ENCODE peak calls at places on chromosomes 4 and X, in six cellular contexts. One of them, this sample, is unnamed.

GRCh38 chrX:51891821-51892551 is 1.4 kb upstream of the MAGED1 start:
- DNase-seq in neuronal stem cell: no peak
- DNase-seq in mesendoderm: peak; percentile 41
- DNase-seq in mesenchymal stem cell: peak; percentile 39
- DNase-seq in H9: no peak
- DNase-seq in H1: no peak
- DNase-seq in this sample: peak; percentile 69

GRCh38 chrX:101764538-101764937 is 104.9 kb upstream of the ARMCX2 start:
- DNase-seq in mesenchymal stem cell: peak; percentile 24
- DNase-seq in neuronal stem cell: no peak
- DNase-seq in H1: no peak
- DNase-seq in H9: no peak
- DNase-seq in mesendoderm: peak; percentile 14
- DNase-seq in this sample: no peak

GRCh38 chr4:109816082-109816442 is 500 bp downstream of the GAR1 start:
- DNase-seq in H1: no peak
- DNase-seq in mesenchymal stem cell: no peak
- DNase-seq in H9: no peak
- DNase-seq in mesendoderm: no peak
- DNase-seq in neuronal stem cell: no peak
- DNase-seq in this sample: no peak

GRCh38 chr4:165199722-165200121 is 7.6 kb upstream of the KLHL2 start:
- DNase-seq in H9: no peak
- DNase-seq in mesendoderm: no peak
- DNase-seq in mesenchymal stem cell: no peak
- DNase-seq in neuronal stem cell: no peak
- DNase-seq in H1: no peak
- DNase-seq in this sample: no peak

GRCh38 chr4:185115827-185116232 is 27.2 kb upstream of the SLC25A4 start:
- DNase-seq in neuronal stem cell: no peak
- DNase-seq in mesendoderm: peak; percentile 99
- DNase-seq in mesenchymal stem cell: peak; percentile 89
- DNase-seq in H9: peak; percentile 89
- DNase-seq in H1: no peak
- DNase-seq in this sample: peak; percentile 94

GRCh38 chr4:7831330-7831729 is 108.3 kb downstream of the AFAP1 start:
- DNase-seq in H1: no peak
- DNase-seq in mesenchymal stem cell: peak; percentile 98
- DNase-seq in neuronal stem cell: no peak
- DNase-seq in H9: no peak
- DNase-seq in mesendoderm: no peak
- DNase-seq in this sample: peak; percentile 97

GRCh38 chrX:136975642-136976518 is 57.9 kb downstream of the GPR101 start:
- DNase-seq in mesenchymal stem cell: no peak
- DNase-seq in neuronal stem cell: no peak
- DNase-seq in H1: no peak
- DNase-seq in mesendoderm: no peak
- DNase-seq in H9: no peak
- DNase-seq in this sample: no peak

GRCh38 chrX:37785569-37785968 is 5.7 kb downstream of the CYBB start:
- DNase-seq in H1: no peak
- DNase-seq in neuronal stem cell: no peak
- DNase-seq in mesenchymal stem cell: no peak
- DNase-seq in H9: no peak
- DNase-seq in mesendoderm: no peak
- DNase-seq in this sample: no peak

GRCh38 chr4:146029147-146029546 is 90.5 kb upstream of the ZNF827 start:
- DNase-seq in H1: no peak
- DNase-seq in neuronal stem cell: no peak
- DNase-seq in mesendoderm: no peak
- DNase-seq in H9: no peak
- DNase-seq in mesenchymal stem cell: no peak
- DNase-seq in this sample: no peak

GRCh38 chrX:50081282-50081955 is 119.4 kb downstream of the AKAP4 start:
- DNase-seq in H1: no peak
- DNase-seq in H9: peak; percentile 34
- DNase-seq in mesenchymal stem cell: peak; percentile 12
- DNase-seq in neuronal stem cell: no peak
- DNase-seq in mesendoderm: peak; percentile 56
- DNase-seq in this sample: peak; percentile 13

GRCh38 chrX:18707442-18708049 is at the start of gene PPEF1:
- DNase-seq in H1: no peak
- DNase-seq in neuronal stem cell: no peak
- DNase-seq in H9: no peak
- DNase-seq in mesenchymal stem cell: no peak
- DNase-seq in mesendoderm: no peak
- DNase-seq in this sample: no peak

DNA sequence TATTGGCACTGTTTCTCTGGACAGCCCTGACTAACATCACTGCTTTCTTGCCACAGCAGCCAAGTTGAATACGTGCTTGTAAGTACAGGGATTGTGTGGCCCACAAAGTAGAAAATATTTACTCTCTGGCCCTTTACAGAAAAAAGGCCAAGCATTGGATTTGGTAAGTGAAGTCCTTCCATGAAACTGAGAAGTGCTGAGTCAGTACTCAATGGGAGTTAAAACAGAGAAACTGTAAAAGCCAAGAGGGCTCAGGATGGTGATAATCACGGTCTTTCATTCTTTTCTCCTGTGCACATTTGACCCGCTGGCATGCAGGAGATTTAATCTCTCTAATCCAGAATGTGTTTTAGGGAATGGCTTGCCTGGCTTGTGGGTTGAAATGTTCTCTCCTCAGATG is 46.1 kb downstream of the TBL1X start:
- DNase-seq in H9: no peak
- DNase-seq in H1: no peak
- DNase-seq in mesenchymal stem cell: no peak
- DNase-seq in mesendoderm: no peak
- DNase-seq in neuronal stem cell: no peak
- DNase-seq in this sample: no peak
- H2BK120ac ChIP-seq in H9: no peak overlapping the region
- H2BK120ac ChIP-seq in H1: no peak overlapping the region
- H2BK120ac ChIP-seq in mesenchymal stem cell: no peak overlapping the region
- H2BK120ac ChIP-seq in mesendoderm: no peak overlapping the region
- H2BK120ac ChIP-seq in neuronal stem cell: no peak overlapping the region
- H2BK120ac ChIP-seq in this sample: no peak overlapping the region

DNA sequence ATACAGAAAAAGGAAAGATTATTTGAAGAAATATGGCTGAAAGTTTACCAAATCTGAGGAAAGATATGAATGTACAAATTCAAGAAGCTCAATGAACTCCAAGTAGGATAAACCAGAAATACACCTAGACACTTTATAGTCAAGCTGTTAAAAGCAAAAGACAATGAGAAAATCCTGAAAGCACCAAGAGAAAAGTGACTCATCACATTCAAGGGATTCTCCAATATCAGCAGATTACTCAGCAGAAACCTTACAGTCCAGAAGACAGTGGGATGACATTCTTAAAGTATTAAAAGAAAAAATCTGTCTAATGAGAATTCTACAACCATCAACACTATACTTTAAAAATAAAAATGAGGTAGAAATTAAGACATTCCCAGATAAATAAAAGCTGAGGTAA is 223.8 kb upstream of the ZCCHC13 start:
- DNase-seq in H9: no peak
- DNase-seq in H1: no peak
- DNase-seq in mesenchymal stem cell: no peak
- DNase-seq in mesendoderm: no peak
- DNase-seq in neuronal stem cell: no peak
- DNase-seq in this sample: peak; percentile 11
- H3K18ac ChIP-seq in H9: no peak overlapping the region
- H3K18ac ChIP-seq in H1: no peak overlapping the region
- H3K18ac ChIP-seq in mesenchymal stem cell: no peak overlapping the region
- H3K18ac ChIP-seq in mesendoderm: no peak overlapping the region
- H3K18ac ChIP-seq in neuronal stem cell: no peak overlapping the region
- H3K18ac ChIP-seq in this sample: no peak overlapping the region

GRCh38 chr4:124279741-124280140 is 432.8 kb downstream of the ANKRD50 start:
- DNase-seq in H1: no peak
- DNase-seq in neuronal stem cell: no peak
- DNase-seq in mesendoderm: peak; percentile 69
- DNase-seq in H9: no peak
- DNase-seq in mesenchymal stem cell: no peak
- DNase-seq in this sample: no peak
- H2BK120ac ChIP-seq in H1: no peak overlapping the region
- H2BK120ac ChIP-seq in neuronal stem cell: no peak overlapping the region
- H2BK120ac ChIP-seq in mesendoderm: no peak overlapping the region
- H2BK120ac ChIP-seq in H9: no peak overlapping the region
- H2BK120ac ChIP-seq in mesenchymal stem cell: no peak overlapping the region
- H2BK120ac ChIP-seq in this sample: no peak overlapping the region

GRCh38 chrX:12954376-12954775 is 20.5 kb upstream of the TMSB4X start:
- DNase-seq in neuronal stem cell: no peak
- DNase-seq in mesendoderm: no peak
- DNase-seq in H1: no peak
- DNase-seq in H9: no peak
- DNase-seq in mesenchymal stem cell: no peak
- DNase-seq in this sample: no peak

GRCh38 chrX:12956704-12957541 is 18.0 kb upstream of the TMSB4X start:
- DNase-seq in mesenchymal stem cell: peak; percentile 71
- DNase-seq in mesendoderm: peak; percentile 70
- DNase-seq in H9: no peak
- DNase-seq in neuronal stem cell: no peak
- DNase-seq in H1: no peak
- DNase-seq in this sample: peak; percentile 63

GRCh38 chrX:12958059-12958458 is 16.9 kb upstream of the TMSB4X start:
- DNase-seq in H1: no peak
- DNase-seq in mesenchymal stem cell: no peak
- DNase-seq in neuronal stem cell: no peak
- DNase-seq in mesendoderm: no peak
- DNase-seq in H9: no peak
- DNase-seq in this sample: no peak

GRCh38 chrX:12954981-12955380 is 19.9 kb upstream of the TMSB4X start:
- DNase-seq in neuronal stem cell: no peak
- DNase-seq in mesendoderm: no peak
- DNase-seq in H1: no peak
- DNase-seq in H9: no peak
- DNase-seq in mesenchymal stem cell: no peak
- DNase-seq in this sample: no peak

DNA sequence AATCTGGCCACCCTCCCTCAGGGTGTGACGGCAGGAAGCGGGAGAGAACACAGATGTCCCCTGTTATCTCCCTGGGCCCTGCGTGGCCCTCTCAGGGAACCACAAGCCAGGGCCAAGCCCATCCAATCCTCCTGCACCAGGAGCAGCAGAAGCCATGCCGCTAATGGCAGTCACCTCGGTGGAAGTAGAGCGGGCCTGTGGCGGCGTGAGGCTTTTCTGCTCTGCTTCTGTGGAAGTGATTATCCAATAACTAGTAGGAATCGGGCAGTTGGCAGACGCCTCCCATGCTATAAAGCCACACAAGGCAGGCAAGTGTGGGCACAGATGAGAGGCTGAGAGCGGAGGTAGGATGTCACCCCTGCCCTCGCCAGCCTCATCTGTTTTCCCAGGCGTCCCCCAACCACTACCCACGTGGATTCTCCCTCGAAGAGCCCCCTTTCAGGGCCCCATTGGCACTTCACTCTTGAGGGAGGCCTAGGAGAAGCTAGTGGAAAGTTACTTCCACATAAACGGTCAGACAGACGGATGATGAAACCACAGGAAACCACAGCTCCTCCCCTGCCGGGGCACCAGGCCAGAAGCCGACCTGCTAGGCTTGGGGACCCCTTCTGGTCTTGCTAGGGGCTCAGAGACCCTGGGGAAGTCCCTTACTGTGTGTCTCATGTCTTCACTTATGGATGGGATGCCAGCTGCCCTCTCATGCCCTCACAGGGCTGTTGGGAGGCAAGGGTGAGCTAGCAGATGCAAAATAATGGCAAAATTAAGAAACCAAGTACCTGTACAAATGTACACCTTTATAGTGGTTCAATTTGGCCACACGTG is 18.8 kb upstream of the TMSB4X start:
- DNase-seq in H1: no peak
- DNase-seq in mesendoderm: peak; percentile 67
- DNase-seq in H9: no peak
- DNase-seq in neuronal stem cell: no peak
- DNase-seq in mesenchymal stem cell: peak; percentile 91
- DNase-seq in this sample: peak; percentile 84
- H3K18ac ChIP-seq in H1: no peak overlapping the region
- H3K18ac ChIP-seq in mesendoderm: peak overlapping the region; percentile 39
- H3K18ac ChIP-seq in H9: no peak overlapping the region
- H3K18ac ChIP-seq in neuronal stem cell: no peak overlapping the region
- H3K18ac ChIP-seq in mesenchymal stem cell: peak overlapping the region; percentile 85
- H3K18ac ChIP-seq in this sample: peak overlapping the region; percentile 98

GRCh38 chrX:130120746-130121504 is 10.6 kb upstream of the ELF4 start:
- DNase-seq in mesenchymal stem cell: peak; percentile 83
- DNase-seq in H9: peak; percentile 74
- DNase-seq in mesendoderm: peak; percentile 80
- DNase-seq in neuronal stem cell: peak; percentile 51
- DNase-seq in H1: no peak
- DNase-seq in this sample: peak; percentile 71
- H2BK120ac ChIP-seq in mesenchymal stem cell: peak overlapping the region; percentile 61
- H2BK120ac ChIP-seq in H9: no peak overlapping the region
- H2BK120ac ChIP-seq in mesendoderm: no peak overlapping the region
- H2BK120ac ChIP-seq in neuronal stem cell: no peak overlapping the region
- H2BK120ac ChIP-seq in H1: no peak overlapping the region
- H2BK120ac ChIP-seq in this sample: peak overlapping the region; percentile 66

GRCh38 chrX:153926594-153926862 is 464 bp upstream of the ARHGAP4 start:
- DNase-seq in mesenchymal stem cell: no peak
- DNase-seq in neuronal stem cell: no peak
- DNase-seq in mesendoderm: peak; percentile 77
- DNase-seq in H9: no peak
- DNase-seq in H1: no peak
- DNase-seq in this sample: no peak
- H3K18ac ChIP-seq in mesenchymal stem cell: peak overlapping the region; percentile 97
- H3K18ac ChIP-seq in neuronal stem cell: peak overlapping the region; percentile 71
- H3K18ac ChIP-seq in mesendoderm: peak overlapping the region; percentile 56
- H3K18ac ChIP-seq in H9: no peak overlapping the region
- H3K18ac ChIP-seq in H1: peak overlapping the region; percentile 19
- H3K18ac ChIP-seq in this sample: no peak overlapping the region

This sample was measured in IMR-90.